ENCODE peak calls at places on chromosome 12, in nine cellular contexts. J, I, U, M, P, B, S, V and C are unnamed samples.
A peak's percentile ranks its signal among the peaks of the same experiment; 100 is the strongest.

GRCh38 chr12:67434653-67435375 is 165.7 kb downstream of the CAND1 start:
- DNase-seq in J (no peak), I (no peak), U (no peak), M (no peak), P (no peak), B (peak; percentile 77), S (no peak), V (no peak), C (no peak)

GRCh38 chr12:63844391-63845341 is at the start of gene SRGAP1:
- DNase-seq in J (no peak), I (peak; percentile 48), U (peak; percentile 83), M (no peak), P (peak; percentile 66), B (peak; percentile 82), S (no peak), V (peak; percentile 84), C (peak; percentile 68)

GRCh38 chr12:49389092-49389703 is 21.9 kb downstream of the SPATS2 start:
- DNase-seq in J (peak; percentile 38), I (no peak), U (peak; percentile 66), M (peak; percentile 32), P (no peak), B (no peak), S (no peak), V (peak; percentile 29), C (no peak)

GRCh38 chr12:121110211-121110940 is 22.3 kb upstream of the P2RX7 start:
- DNase-seq in J (peak; percentile 60), I (peak; percentile 64), U (no peak), M (no peak), P (peak; percentile 6), B (peak; percentile 68), S (peak; percentile 51), V (peak; percentile 45), C (peak; percentile 82)

GRCh38 chr12:123132951-123133619 is 17.8 kb downstream of the PITPNM2 start:
- DNase-seq in J (no peak), I (no peak), U (no peak), M (no peak), P (no peak), B (no peak), S (no peak), V (no peak), C (no peak)

GRCh38 chr12:58907326-58907855 is 12.9 kb downstream of the LRIG3 start:
- DNase-seq in J (no peak), I (no peak), U (no peak), M (no peak), P (no peak), B (no peak), S (no peak), V (no peak), C (no peak)

GRCh38 chr12:124390442-124391116 is 95.7 kb downstream of the RFLNA start:
- DNase-seq in J (no peak), I (no peak), U (no peak), M (no peak), P (no peak), B (no peak), S (no peak), V (peak; percentile 77), C (peak; percentile 51)

GRCh38 chr12:53623986-53624385 is 2.2 kb downstream of the ATF7 start:
- DNase-seq in J (no peak), I (no peak), U (no peak), M (no peak), P (no peak), B (peak; percentile 69), S (no peak), V (no peak), C (peak; percentile 50)

GRCh38 chr12:120640840-120641833 is 711 bp downstream of the CABP1 start:
- DNase-seq in J (peak; percentile 29), I (peak; percentile 70), U (no peak), M (peak; percentile 39), P (no peak), B (no peak), S (no peak), V (peak; percentile 60), C (no peak)

GRCh38 chr12:65685514-65685913 is 138.8 kb upstream of the HMGA2 start:
- DNase-seq in J (no peak), I (peak; percentile 46), U (no peak), M (no peak), P (no peak), B (peak; percentile 44), S (no peak), V (no peak), C (no peak)

GRCh38 chr12:452667-453210 is 7.0 kb upstream of the B4GALNT3 start:
- DNase-seq in J (peak; percentile 59), I (no peak), U (no peak), M (peak; percentile 43), P (no peak), B (no peak), S (no peak), V (peak; percentile 26), C (no peak)

GRCh38 chr12:9163392-9163791 is 44.8 kb downstream of the PZP start:
- DNase-seq in J (no peak), I (no peak), U (no peak), M (no peak), P (no peak), B (no peak), S (no peak), V (no peak), C (no peak)

GRCh38 chr12:50017047-50017446 is 8.2 kb downstream of the RACGAP1 start:
- DNase-seq in J (no peak), I (peak; percentile 48), U (peak; percentile 81), M (no peak), P (no peak), B (peak; percentile 85), S (no peak), V (peak; percentile 64), C (peak; percentile 63)

GRCh38 chr12:71472441-71472911 is 32.9 kb downstream of the LGR5 start:
- DNase-seq in J (no peak), I (no peak), U (no peak), M (no peak), P (no peak), B (no peak), S (no peak), V (no peak), C (no peak)